ENCODE peak calls at places on chromosomes 11 and 22, in four cellular contexts. One of them, this sample, is unnamed.

GRCh38 chr11:112828433-112828832 is 132.8 kb upstream of the NCAM1 start:
- DNase-seq in left lung: no peak
- DNase-seq in astrocyte of the spinal cord: no peak
- DNase-seq in cardiac fibroblast: no peak
- DNase-seq in this sample: no peak

GRCh38 chr11:5528495-5528894 is 12.0 kb upstream of the UBQLNL start:
- DNase-seq in astrocyte of the spinal cord: no peak
- DNase-seq in cardiac fibroblast: no peak
- DNase-seq in left lung: no peak
- DNase-seq in this sample: no peak

GRCh38 chr11:409008-409599 is 5.7 kb downstream of the SIGIRR start:
- DNase-seq in astrocyte of the spinal cord: no peak
- DNase-seq in left lung: peak
- DNase-seq in cardiac fibroblast: no peak
- DNase-seq in this sample: no peak

GRCh38 chr11:5509803-5510202 is at the start of gene UBQLN3:
- DNase-seq in astrocyte of the spinal cord: no peak
- DNase-seq in cardiac fibroblast: no peak
- DNase-seq in left lung: no peak
- DNase-seq in this sample: no peak

GRCh38 chr11:78424334-78425270 is 7.0 kb upstream of the GAB2 start:
- DNase-seq in left lung: no peak
- DNase-seq in cardiac fibroblast: peak
- DNase-seq in astrocyte of the spinal cord: no peak
- DNase-seq in this sample: no peak

GRCh38 chr22:39960791-39961746 is 872 bp downstream of the TMA7B start:
- DNase-seq in left lung: peak
- DNase-seq in cardiac fibroblast: peak
- DNase-seq in astrocyte of the spinal cord: peak
- DNase-seq in this sample: no peak

GRCh38 chr22:46386312-46386711 is 50.8 kb downstream of the TRMU start:
- DNase-seq in astrocyte of the spinal cord: no peak
- DNase-seq in left lung: no peak
- DNase-seq in cardiac fibroblast: no peak
- DNase-seq in this sample: no peak

GRCh38 chr11:121661796-121662508 is 209.2 kb upstream of the SORL1-AS1 start:
- DNase-seq in cardiac fibroblast: peak
- DNase-seq in left lung: no peak
- DNase-seq in astrocyte of the spinal cord: peak
- DNase-seq in this sample: no peak

GRCh38 chr11:134340354-134340964 is 8.7 kb downstream of the GLB1L2 start:
- DNase-seq in astrocyte of the spinal cord: no peak
- DNase-seq in cardiac fibroblast: no peak
- DNase-seq in left lung: no peak
- DNase-seq in this sample: no peak

GRCh38 chr11:126339866-126340434 is 15.5 kb upstream of the ST3GAL4 start:
- DNase-seq in cardiac fibroblast: peak
- DNase-seq in astrocyte of the spinal cord: no peak
- DNase-seq in left lung: peak
- DNase-seq in this sample: no peak

GRCh38 chr22:23709107-23709506 is 18.3 kb downstream of the RGL4 start:
- DNase-seq in left lung: no peak
- DNase-seq in cardiac fibroblast: peak
- DNase-seq in astrocyte of the spinal cord: peak
- DNase-seq in this sample: no peak

GRCh38 chr11:11620966-11621880 is 582 bp downstream of the GALNT18 start:
- DNase-seq in left lung: peak
- DNase-seq in astrocyte of the spinal cord: peak
- DNase-seq in cardiac fibroblast: peak
- DNase-seq in this sample: no peak

GRCh38 chr11:113261709-113262475 is 52.5 kb upstream of the TTC12 start:
- DNase-seq in left lung: no peak
- DNase-seq in cardiac fibroblast: no peak
- DNase-seq in astrocyte of the spinal cord: peak
- DNase-seq in this sample: no peak

GRCh38 chr22:39173787-39174497 is 21.5 kb upstream of the CBX7 start:
- DNase-seq in astrocyte of the spinal cord: no peak
- DNase-seq in left lung: no peak
- DNase-seq in cardiac fibroblast: no peak
- DNase-seq in this sample: no peak

GRCh38 chr11:111308140-111308539 is 9.8 kb downstream of the POU2AF3 start:
- DNase-seq in astrocyte of the spinal cord: no peak
- DNase-seq in left lung: no peak
- DNase-seq in cardiac fibroblast: no peak
- DNase-seq in this sample: no peak

GRCh38 chr22:47631571-47632102 is 869.2 kb downstream of the TBC1D22A start:
- DNase-seq in cardiac fibroblast: no peak
- DNase-seq in astrocyte of the spinal cord: no peak
- DNase-seq in left lung: no peak
- DNase-seq in this sample: no peak

GRCh38 chr11:48091426-48092102 is 111.2 kb downstream of the PTPRJ start:
- DNase-seq in astrocyte of the spinal cord: no peak
- DNase-seq in cardiac fibroblast: no peak
- DNase-seq in left lung: no peak
- DNase-seq in this sample: no peak

GRCh38 chr11:70483077-70483861 is 84.9 kb downstream of the CTTN start:
- DNase-seq in left lung: peak
- DNase-seq in cardiac fibroblast: peak
- DNase-seq in astrocyte of the spinal cord: peak
- DNase-seq in this sample: no peak

GRCh38 chr11:95788921-95789505 is 569 bp downstream of the FAM76B start:
- DNase-seq in left lung: peak
- DNase-seq in astrocyte of the spinal cord: peak
- DNase-seq in cardiac fibroblast: peak
- DNase-seq in this sample: no peak

GRCh38 chr11:69791266-69791665 is 16.1 kb upstream of the FGF4 start:
- DNase-seq in astrocyte of the spinal cord: peak
- DNase-seq in cardiac fibroblast: peak
- DNase-seq in left lung: no peak
- DNase-seq in this sample: no peak

GRCh38 chr11:15947681-15948648 is 408.4 kb downstream of the SOX6 start:
- DNase-seq in cardiac fibroblast: no peak
- DNase-seq in left lung: no peak
- DNase-seq in astrocyte of the spinal cord: no peak
- DNase-seq in this sample: no peak

GRCh38 chr11:103071008-103071407 is 21.0 kb downstream of the DCUN1D5 start:
- DNase-seq in astrocyte of the spinal cord: no peak
- DNase-seq in cardiac fibroblast: no peak
- DNase-seq in left lung: no peak
- DNase-seq in this sample: no peak

GRCh38 chr11:8081591-8082021 is 595 bp downstream of the TUB start:
- DNase-seq in cardiac fibroblast: no peak
- DNase-seq in astrocyte of the spinal cord: no peak
- DNase-seq in left lung: no peak
- DNase-seq in this sample: no peak

GRCh38 chr11:11157201-11157600 is 195.8 kb downstream of the CSNK2A3 start:
- DNase-seq in astrocyte of the spinal cord: peak
- DNase-seq in cardiac fibroblast: peak
- DNase-seq in left lung: no peak
- DNase-seq in this sample: no peak

GRCh38 chr11:57567210-57567511 is 311 bp downstream of the UBE2L6 start:
- DNase-seq in left lung: no peak
- DNase-seq in cardiac fibroblast: peak
- DNase-seq in astrocyte of the spinal cord: peak
- DNase-seq in this sample: no peak

GRCh38 chr11:128933481-128934178 is 9.0 kb downstream of the TP53AIP1 start:
- DNase-seq in astrocyte of the spinal cord: no peak
- DNase-seq in left lung: no peak
- DNase-seq in cardiac fibroblast: no peak
- DNase-seq in this sample: no peak

GRCh38 chr11:119742263-119742861 is 13.4 kb upstream of the NECTIN1 start:
- DNase-seq in astrocyte of the spinal cord: no peak
- DNase-seq in cardiac fibroblast: no peak
- DNase-seq in left lung: no peak
- DNase-seq in this sample: no peak

GRCh38 chr11:57619331-57619730 is 21.8 kb downstream of the SERPING1 start:
- DNase-seq in cardiac fibroblast: no peak
- DNase-seq in astrocyte of the spinal cord: no peak
- DNase-seq in left lung: no peak
- DNase-seq in this sample: no peak

GRCh38 chr11:15114501-15115475 is at the start of gene INSC:
- DNase-seq in astrocyte of the spinal cord: no peak
- DNase-seq in cardiac fibroblast: no peak
- DNase-seq in left lung: no peak
- DNase-seq in this sample: no peak

GRCh38 chr11:64742087-64742939 is 1.6 kb downstream of the RASGRP2 start:
- DNase-seq in cardiac fibroblast: no peak
- DNase-seq in left lung: no peak
- DNase-seq in astrocyte of the spinal cord: no peak
- DNase-seq in this sample: peak

GRCh38 chr22:37534445-37534844 is 15.2 kb upstream of the CARD10 start:
- DNase-seq in astrocyte of the spinal cord: no peak
- DNase-seq in cardiac fibroblast: no peak
- DNase-seq in left lung: no peak
- DNase-seq in this sample: no peak
- TF ChIP-seq CTCF in astrocyte of the spinal cord: no peak
- TF ChIP-seq CTCF in cardiac fibroblast: no peak
- TF ChIP-seq CTCF in left lung: no peak
- TF ChIP-seq CTCF in this sample: no peak

GRCh38 chr11:116716617-116717016 is 56.2 kb downstream of the BUD13 start:
- DNase-seq in cardiac fibroblast: no peak
- DNase-seq in left lung: no peak
- DNase-seq in astrocyte of the spinal cord: no peak
- DNase-seq in this sample: no peak

GRCh38 chr11:116714902-116715301 is 57.9 kb downstream of the BUD13 start:
- DNase-seq in left lung: no peak
- DNase-seq in cardiac fibroblast: no peak
- DNase-seq in astrocyte of the spinal cord: no peak
- DNase-seq in this sample: no peak

GRCh38 chr11:116719102-116719501 is 53.7 kb downstream of the BUD13 start:
- DNase-seq in astrocyte of the spinal cord: no peak
- DNase-seq in left lung: no peak
- DNase-seq in cardiac fibroblast: no peak
- DNase-seq in this sample: no peak

GRCh38 chr11:116712428-116712827 is 60.4 kb downstream of the BUD13 start:
- DNase-seq in left lung: no peak
- DNase-seq in astrocyte of the spinal cord: no peak
- DNase-seq in cardiac fibroblast: no peak
- DNase-seq in this sample: no peak

GRCh38 chr11:116715383-116715782 is 57.4 kb downstream of the BUD13 start:
- DNase-seq in astrocyte of the spinal cord: no peak
- DNase-seq in left lung: no peak
- DNase-seq in cardiac fibroblast: no peak
- DNase-seq in this sample: no peak
- TF ChIP-seq CTCF in astrocyte of the spinal cord: no peak
- TF ChIP-seq CTCF in left lung: no peak
- TF ChIP-seq CTCF in cardiac fibroblast: no peak
- TF ChIP-seq CTCF in this sample: no peak

GRCh38 chr22:41508770-41509170 is 35.5 kb downstream of the POLR3H start:
- DNase-seq in astrocyte of the spinal cord: no peak
- DNase-seq in left lung: no peak
- DNase-seq in cardiac fibroblast: no peak
- DNase-seq in this sample: no peak
- TF ChIP-seq CTCF in astrocyte of the spinal cord: peak
- TF ChIP-seq CTCF in left lung: no peak
- TF ChIP-seq CTCF in cardiac fibroblast: peak
- TF ChIP-seq CTCF in this sample: no peak

GRCh38 chr22:44091021-44091721 is 67.1 kb downstream of the PARVB start:
- DNase-seq in astrocyte of the spinal cord: peak
- DNase-seq in left lung: no peak
- DNase-seq in cardiac fibroblast: peak
- DNase-seq in this sample: no peak
- TF ChIP-seq CTCF in astrocyte of the spinal cord: peak
- TF ChIP-seq CTCF in left lung: no peak
- TF ChIP-seq CTCF in cardiac fibroblast: peak
- TF ChIP-seq CTCF in this sample: no peak

GRCh38 chr11:68009391-68010000 is 631 bp upstream of the ALDH3B1 start:
- DNase-seq in left lung: peak
- DNase-seq in cardiac fibroblast: peak
- DNase-seq in astrocyte of the spinal cord: peak
- DNase-seq in this sample: no peak
- TF ChIP-seq CTCF in left lung: peak
- TF ChIP-seq CTCF in cardiac fibroblast: peak
- TF ChIP-seq CTCF in astrocyte of the spinal cord: peak
- TF ChIP-seq CTCF in this sample: no peak